ENCODE peak calls at places on chromosome 11, in four cellular contexts. One of them, this sample, is unnamed.

GRCh38 chr11:120306519-120307242 is 18.4 kb upstream of the TLCD5 start:
- DNase-seq in kidney: peak
- DNase-seq in fibroblast of lung: peak
- DNase-seq in BJ: peak
- DNase-seq in this sample: no peak

GRCh38 chr11:83044958-83045712 is 26.6 kb downstream of the RAB30 start:
- DNase-seq in kidney: no peak
- DNase-seq in fibroblast of lung: peak
- DNase-seq in BJ: no peak
- DNase-seq in this sample: no peak

GRCh38 chr11:56172256-56172835 is 4.1 kb upstream of the OR5J2 start:
- DNase-seq in kidney: no peak
- DNase-seq in fibroblast of lung: no peak
- DNase-seq in BJ: no peak
- DNase-seq in this sample: no peak

GRCh38 chr11:66335531-66336233 is 552 bp downstream of the RIN1 start:
- DNase-seq in kidney: peak
- DNase-seq in fibroblast of lung: peak
- DNase-seq in BJ: no peak
- DNase-seq in this sample: peak

GRCh38 chr11:125165111-125165663 is 636 bp downstream of the PKNOX2 start:
- DNase-seq in kidney: peak
- DNase-seq in fibroblast of lung: peak
- DNase-seq in BJ: no peak
- DNase-seq in this sample: no peak

GRCh38 chr11:75474240-75474639 is 41.2 kb upstream of the KLHL35 start:
- DNase-seq in kidney: peak
- DNase-seq in fibroblast of lung: peak
- DNase-seq in BJ: no peak
- DNase-seq in this sample: no peak

GRCh38 chr11:26330255-26330654 is 1.7 kb upstream of the ANO3 start:
- DNase-seq in kidney: no peak
- DNase-seq in fibroblast of lung: no peak
- DNase-seq in BJ: no peak
- DNase-seq in this sample: no peak

GRCh38 chr11:70270877-70271634 is 566 bp downstream of the PPFIA1 start:
- DNase-seq in kidney: peak
- DNase-seq in fibroblast of lung: peak
- DNase-seq in BJ: peak
- DNase-seq in this sample: peak

GRCh38 chr11:30128269-30128932 is 102.4 kb upstream of the FSHB start:
- DNase-seq in kidney: no peak
- DNase-seq in fibroblast of lung: peak
- DNase-seq in BJ: no peak
- DNase-seq in this sample: no peak

GRCh38 chr11:30133308-30133707 is 97.5 kb upstream of the FSHB start:
- DNase-seq in kidney: no peak
- DNase-seq in fibroblast of lung: no peak
- DNase-seq in BJ: no peak
- DNase-seq in this sample: no peak

GRCh38 chr11:30131535-30131934 is 99.3 kb upstream of the FSHB start:
- DNase-seq in kidney: no peak
- DNase-seq in fibroblast of lung: no peak
- DNase-seq in BJ: no peak
- DNase-seq in this sample: no peak
- TF ChIP-seq CTCF in kidney: peak
- TF ChIP-seq CTCF in fibroblast of lung: no peak
- TF ChIP-seq CTCF in BJ: no peak
- TF ChIP-seq CTCF in this sample: peak

GRCh38 chr11:32110795-32111194 is 19.9 kb downstream of the RCN1 start:
- DNase-seq in kidney: no peak
- DNase-seq in fibroblast of lung: no peak
- DNase-seq in BJ: no peak
- DNase-seq in this sample: no peak
- TF ChIP-seq CTCF in kidney: no peak
- TF ChIP-seq CTCF in fibroblast of lung: no peak
- TF ChIP-seq CTCF in BJ: no peak
- TF ChIP-seq CTCF in this sample: no peak

GRCh38 chr11:122772945-122773344 is 65.4 kb upstream of the CRTAM start:
- DNase-seq in kidney: no peak
- DNase-seq in fibroblast of lung: peak
- DNase-seq in BJ: no peak
- DNase-seq in this sample: no peak
- TF ChIP-seq CTCF in kidney: no peak
- TF ChIP-seq CTCF in fibroblast of lung: no peak
- TF ChIP-seq CTCF in BJ: no peak
- TF ChIP-seq CTCF in this sample: no peak

GRCh38 chr11:9748361-9748970 is 84.6 kb downstream of the SWAP70 start:
- DNase-seq in kidney: peak
- DNase-seq in fibroblast of lung: peak
- DNase-seq in BJ: no peak
- DNase-seq in this sample: no peak
- TF ChIP-seq CTCF in kidney: peak
- TF ChIP-seq CTCF in fibroblast of lung: peak
- TF ChIP-seq CTCF in BJ: peak
- TF ChIP-seq CTCF in this sample: peak

DNA sequence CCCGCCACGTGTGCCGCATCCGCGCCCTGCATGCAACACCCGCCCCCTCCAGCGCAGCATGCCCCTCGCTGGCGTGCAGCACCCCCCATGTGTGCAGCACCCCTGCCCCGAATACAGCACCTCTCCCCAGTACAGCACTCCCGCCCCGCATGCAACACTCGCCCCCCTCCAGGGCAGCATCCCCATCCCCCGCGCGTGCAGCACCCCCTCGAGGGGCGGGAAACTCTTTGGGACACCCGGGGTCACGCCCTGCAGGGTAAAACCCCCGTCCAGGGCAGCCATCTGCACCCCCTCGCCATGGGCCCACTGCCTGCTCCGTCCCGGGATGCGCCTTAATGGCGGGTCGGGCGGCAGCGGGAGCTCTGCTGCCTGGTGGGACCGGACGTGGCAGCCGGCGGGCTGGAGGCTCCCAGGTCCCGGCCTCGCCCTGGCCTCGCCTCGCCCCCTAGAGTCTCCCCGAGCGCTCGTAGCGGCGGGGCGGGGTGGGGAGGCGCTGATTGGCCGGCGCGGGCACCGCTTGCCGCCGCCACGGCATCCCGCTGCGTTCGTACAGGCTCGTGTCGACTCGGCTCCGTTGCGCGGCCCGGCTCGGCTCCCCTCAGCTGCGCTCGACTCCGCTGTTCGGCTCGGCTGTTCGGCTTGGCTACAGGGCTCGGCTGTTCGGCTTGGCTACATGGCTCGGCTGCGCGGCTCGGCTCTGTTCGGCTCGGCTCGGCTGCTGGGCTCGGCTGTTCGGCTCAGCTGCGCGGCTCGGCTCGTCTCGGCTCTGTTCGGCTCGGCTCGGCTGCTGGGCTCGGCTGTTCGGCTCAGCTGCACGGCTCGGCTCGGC is 417 bp upstream of the BRSK2 start:
- DNase-seq in kidney: peak
- DNase-seq in fibroblast of lung: peak
- DNase-seq in BJ: peak
- DNase-seq in this sample: no peak
- TF ChIP-seq CTCF in kidney: no peak
- TF ChIP-seq CTCF in fibroblast of lung: no peak
- TF ChIP-seq CTCF in BJ: peak
- TF ChIP-seq CTCF in this sample: peak

DNA sequence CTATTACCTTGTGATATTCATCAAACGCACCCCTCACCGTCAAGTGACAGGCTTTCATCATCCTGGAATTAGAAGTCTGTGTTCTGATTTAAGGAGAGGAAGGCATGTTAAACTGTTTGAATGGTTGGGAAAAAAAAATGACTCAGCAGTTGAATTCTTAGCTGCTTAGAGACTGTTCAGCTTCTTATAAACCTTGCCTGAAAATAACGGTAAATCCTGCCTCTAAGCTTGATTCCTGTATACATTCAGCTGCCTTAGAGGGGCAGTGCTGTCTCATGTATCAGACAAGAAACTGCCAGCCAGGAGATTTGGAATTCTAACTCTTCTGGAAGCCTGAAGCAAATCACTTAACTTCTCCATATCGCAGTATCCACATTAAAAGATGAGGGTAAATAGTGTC is 437.4 kb downstream of the JRKL start:
- DNase-seq in kidney: no peak
- DNase-seq in fibroblast of lung: peak
- DNase-seq in BJ: no peak
- DNase-seq in this sample: no peak
- TF ChIP-seq CTCF in kidney: no peak
- TF ChIP-seq CTCF in fibroblast of lung: peak
- TF ChIP-seq CTCF in BJ: no peak
- TF ChIP-seq CTCF in this sample: peak

This sample was measured in chondrocyte.